ENCODE peak calls at places on chromosomes 4 and X, in ten cellular contexts. One of them, this sample, is unnamed.
A peak's percentile ranks its signal among the peaks of the same experiment; 100 is the strongest.

GRCh38 chrX:85992811-85993229 is 54.5 kb downstream of the CHM start:
- DNase-seq in dermis microvascular lymphatic vessel endothelial cell: peak; percentile 18
- DNase-seq in A172: peak; percentile 3
- DNase-seq in breast epithelium: no peak
- DNase-seq in Calu3: no peak
- DNase-seq in endothelial cell: no peak
- DNase-seq in Peyer's patch: no peak
- DNase-seq in activated T-helper 1 cell treated with anti-CD3 and anti-CD28 coated beads, Interleukin-2, amount 50 U/mL, for 16 hours: no peak
- DNase-seq in CD8-positive, alpha-beta memory T cell: no peak
- DNase-seq in cardiac fibroblast: peak; percentile 29
- DNase-seq in this sample: peak; percentile 7

GRCh38 chr4:155592568-155593343 is 73.9 kb upstream of the GUCY1A1 start:
- DNase-seq in dermis microvascular lymphatic vessel endothelial cell: no peak
- DNase-seq in A172: no peak
- DNase-seq in breast epithelium: no peak
- DNase-seq in Calu3: no peak
- DNase-seq in endothelial cell: no peak
- DNase-seq in Peyer's patch: no peak
- DNase-seq in activated T-helper 1 cell treated with anti-CD3 and anti-CD28 coated beads, Interleukin-2, amount 50 U/mL, for 16 hours: no peak
- DNase-seq in CD8-positive, alpha-beta memory T cell: no peak
- DNase-seq in cardiac fibroblast: peak; percentile 92
- DNase-seq in this sample: no peak

GRCh38 chrX:31572396-31572795 is 500.6 kb upstream of the FTHL17 start:
- DNase-seq in dermis microvascular lymphatic vessel endothelial cell: no peak
- DNase-seq in A172: no peak
- DNase-seq in breast epithelium: no peak
- DNase-seq in Calu3: no peak
- DNase-seq in endothelial cell: no peak
- DNase-seq in Peyer's patch: no peak
- DNase-seq in activated T-helper 1 cell treated with anti-CD3 and anti-CD28 coated beads, Interleukin-2, amount 50 U/mL, for 16 hours: no peak
- DNase-seq in CD8-positive, alpha-beta memory T cell: no peak
- DNase-seq in cardiac fibroblast: no peak
- DNase-seq in this sample: no peak

GRCh38 chr4:134490863-134491262 is 289.3 kb upstream of the PABPC4L start:
- DNase-seq in dermis microvascular lymphatic vessel endothelial cell: no peak
- DNase-seq in A172: peak; percentile 8
- DNase-seq in breast epithelium: no peak
- DNase-seq in Calu3: no peak
- DNase-seq in endothelial cell: no peak
- DNase-seq in Peyer's patch: no peak
- DNase-seq in activated T-helper 1 cell treated with anti-CD3 and anti-CD28 coated beads, Interleukin-2, amount 50 U/mL, for 16 hours: no peak
- DNase-seq in CD8-positive, alpha-beta memory T cell: no peak
- DNase-seq in cardiac fibroblast: no peak
- DNase-seq in this sample: no peak

GRCh38 chrX:155767101-155767878 is 113.9 kb upstream of the VAMP7 start:
- DNase-seq in dermis microvascular lymphatic vessel endothelial cell: peak; percentile 30
- DNase-seq in A172: peak; percentile 91
- DNase-seq in breast epithelium: peak; percentile 24
- DNase-seq in Calu3: peak; percentile 63
- DNase-seq in endothelial cell: peak; percentile 6
- DNase-seq in Peyer's patch: peak; percentile 68
- DNase-seq in activated T-helper 1 cell treated with anti-CD3 and anti-CD28 coated beads, Interleukin-2, amount 50 U/mL, for 16 hours: no peak
- DNase-seq in CD8-positive, alpha-beta memory T cell: peak; percentile 5
- DNase-seq in cardiac fibroblast: peak; percentile 81
- DNase-seq in this sample: peak; percentile 22

GRCh38 chr4:129926936-129927335 is 831.0 kb downstream of the C4orf33 start:
- DNase-seq in dermis microvascular lymphatic vessel endothelial cell: no peak
- DNase-seq in A172: no peak
- DNase-seq in breast epithelium: no peak
- DNase-seq in Calu3: no peak
- DNase-seq in endothelial cell: no peak
- DNase-seq in Peyer's patch: no peak
- DNase-seq in activated T-helper 1 cell treated with anti-CD3 and anti-CD28 coated beads, Interleukin-2, amount 50 U/mL, for 16 hours: no peak
- DNase-seq in CD8-positive, alpha-beta memory T cell: no peak
- DNase-seq in cardiac fibroblast: no peak
- DNase-seq in this sample: no peak

GRCh38 chrX:8043546-8043945 is 116.3 kb upstream of the PNPLA4 start:
- DNase-seq in dermis microvascular lymphatic vessel endothelial cell: no peak
- DNase-seq in A172: no peak
- DNase-seq in breast epithelium: no peak
- DNase-seq in Calu3: no peak
- DNase-seq in endothelial cell: no peak
- DNase-seq in Peyer's patch: no peak
- DNase-seq in activated T-helper 1 cell treated with anti-CD3 and anti-CD28 coated beads, Interleukin-2, amount 50 U/mL, for 16 hours: no peak
- DNase-seq in CD8-positive, alpha-beta memory T cell: no peak
- DNase-seq in cardiac fibroblast: no peak
- DNase-seq in this sample: no peak

GRCh38 chrX:5306654-5307121 is 922.0 kb downstream of the NLGN4X start:
- DNase-seq in dermis microvascular lymphatic vessel endothelial cell: no peak
- DNase-seq in A172: no peak
- DNase-seq in breast epithelium: no peak
- DNase-seq in Calu3: no peak
- DNase-seq in endothelial cell: no peak
- DNase-seq in Peyer's patch: no peak
- DNase-seq in activated T-helper 1 cell treated with anti-CD3 and anti-CD28 coated beads, Interleukin-2, amount 50 U/mL, for 16 hours: no peak
- DNase-seq in CD8-positive, alpha-beta memory T cell: no peak
- DNase-seq in cardiac fibroblast: no peak
- DNase-seq in this sample: no peak

GRCh38 chr4:95204873-95205272 is 343.9 kb downstream of the UNC5C start:
- DNase-seq in dermis microvascular lymphatic vessel endothelial cell: no peak
- DNase-seq in A172: no peak
- DNase-seq in breast epithelium: no peak
- DNase-seq in Calu3: peak; percentile 31
- DNase-seq in endothelial cell: no peak
- DNase-seq in Peyer's patch: no peak
- DNase-seq in activated T-helper 1 cell treated with anti-CD3 and anti-CD28 coated beads, Interleukin-2, amount 50 U/mL, for 16 hours: no peak
- DNase-seq in CD8-positive, alpha-beta memory T cell: no peak
- DNase-seq in cardiac fibroblast: no peak
- DNase-seq in this sample: no peak